ENCODE peak calls at places on chromosomes 7 and 10, in six cellular contexts. One of them, this sample, is unnamed.

GRCh38 chr7:113824117-113824823 is 94.5 kb downstream of the PPP1R3A start:
- DNase-seq in LoVo: peak; percentile 23
- DNase-seq in activated CD8-positive, alpha-beta memory T cell treated with anti-CD3 and anti-CD28 coated beads, Interleukin-2, amount 50 U/mL, for 4 hours: no peak
- DNase-seq in anterior cingulate cortex: no peak
- DNase-seq in hypothalamus: no peak
- DNase-seq in activated T-helper 1 cell treated with Interleukin-2 at 50 U/mL for 16 hours: no peak
- DNase-seq in this sample: no peak

GRCh38 chr7:20786421-20786778 is 286 bp downstream of the SP8 start:
- DNase-seq in LoVo: no peak
- DNase-seq in activated CD8-positive, alpha-beta memory T cell treated with anti-CD3 and anti-CD28 coated beads, Interleukin-2, amount 50 U/mL, for 4 hours: no peak
- DNase-seq in anterior cingulate cortex: no peak
- DNase-seq in hypothalamus: no peak
- DNase-seq in activated T-helper 1 cell treated with Interleukin-2 at 50 U/mL for 16 hours: no peak
- DNase-seq in this sample: no peak

GRCh38 chr10:97768322-97769315 is 3.2 kb downstream of the SFRP5 start:
- DNase-seq in LoVo: no peak
- DNase-seq in activated CD8-positive, alpha-beta memory T cell treated with anti-CD3 and anti-CD28 coated beads, Interleukin-2, amount 50 U/mL, for 4 hours: no peak
- DNase-seq in anterior cingulate cortex: no peak
- DNase-seq in hypothalamus: no peak
- DNase-seq in activated T-helper 1 cell treated with Interleukin-2 at 50 U/mL for 16 hours: no peak
- DNase-seq in this sample: no peak

GRCh38 chr7:80014507-80014906 is 120.1 kb upstream of the GNAI1 start:
- DNase-seq in LoVo: peak; percentile 54
- DNase-seq in activated CD8-positive, alpha-beta memory T cell treated with anti-CD3 and anti-CD28 coated beads, Interleukin-2, amount 50 U/mL, for 4 hours: no peak
- DNase-seq in anterior cingulate cortex: no peak
- DNase-seq in hypothalamus: no peak
- DNase-seq in activated T-helper 1 cell treated with Interleukin-2 at 50 U/mL for 16 hours: no peak
- DNase-seq in this sample: no peak

GRCh38 chr10:62426086-62426485 is 51.9 kb downstream of the ZNF365 start:
- DNase-seq in LoVo: peak; percentile 46
- DNase-seq in activated CD8-positive, alpha-beta memory T cell treated with anti-CD3 and anti-CD28 coated beads, Interleukin-2, amount 50 U/mL, for 4 hours: no peak
- DNase-seq in anterior cingulate cortex: no peak
- DNase-seq in hypothalamus: no peak
- DNase-seq in activated T-helper 1 cell treated with Interleukin-2 at 50 U/mL for 16 hours: no peak
- DNase-seq in this sample: no peak

GRCh38 chr7:29331163-29331562 is 136.6 kb downstream of the CHN2 start:
- DNase-seq in LoVo: no peak
- DNase-seq in activated CD8-positive, alpha-beta memory T cell treated with anti-CD3 and anti-CD28 coated beads, Interleukin-2, amount 50 U/mL, for 4 hours: no peak
- DNase-seq in anterior cingulate cortex: no peak
- DNase-seq in hypothalamus: no peak
- DNase-seq in activated T-helper 1 cell treated with Interleukin-2 at 50 U/mL for 16 hours: no peak
- DNase-seq in this sample: no peak

GRCh38 chr10:34194259-34194658 is 620.8 kb downstream of the PARD3 start:
- DNase-seq in LoVo: no peak
- DNase-seq in activated CD8-positive, alpha-beta memory T cell treated with anti-CD3 and anti-CD28 coated beads, Interleukin-2, amount 50 U/mL, for 4 hours: no peak
- DNase-seq in anterior cingulate cortex: no peak
- DNase-seq in hypothalamus: no peak
- DNase-seq in activated T-helper 1 cell treated with Interleukin-2 at 50 U/mL for 16 hours: no peak
- DNase-seq in this sample: no peak

GRCh38 chr10:92690211-92691041 is 671 bp downstream of the HHEX start:
- DNase-seq in LoVo: no peak
- DNase-seq in activated CD8-positive, alpha-beta memory T cell treated with anti-CD3 and anti-CD28 coated beads, Interleukin-2, amount 50 U/mL, for 4 hours: peak; percentile 70
- DNase-seq in anterior cingulate cortex: no peak
- DNase-seq in hypothalamus: no peak
- DNase-seq in activated T-helper 1 cell treated with Interleukin-2 at 50 U/mL for 16 hours: peak; percentile 53
- DNase-seq in this sample: no peak

This sample was measured in occipital lobe.